ENCODE peak calls at places on chromosomes 6 and 20, in seven cellular contexts. A, I, K, S, V, Z and T are unnamed samples.

GRCh38 chr6:144953552-144954240 is 668.6 kb downstream of the UTRN start:
- DNase-seq in S (no peak), Z (no peak), V (no peak), K (no peak), A (no peak), I (peak), T (no peak)

GRCh38 chr6:44537306-44538049 is 150.0 kb downstream of the CDC5L start:
- DNase-seq in S (no peak), Z (no peak), I (no peak), V (no peak), A (no peak), K (no peak), T (no peak)

GRCh38 chr20:56626367-56627121 is 2.6 kb upstream of the TFAP2C start:
- DNase-seq in I (peak), A (no peak), K (no peak), S (peak), Z (no peak), V (peak), T (peak)

GRCh38 chr20:61464634-61465033 is 212.6 kb downstream of the CDH4 start:
- DNase-seq in Z (no peak), V (no peak), I (no peak), K (no peak), S (no peak), A (no peak), T (no peak)

GRCh38 chr6:37456126-37456525 is 23.1 kb downstream of the CMTR1 start:
- DNase-seq in V (no peak), A (no peak), S (no peak), I (no peak), Z (no peak), K (no peak), T (no peak)

GRCh38 chr20:57087102-57087501 is 179.3 kb downstream of the BMP7 start:
- DNase-seq in I (no peak), V (no peak), K (no peak), S (no peak), A (no peak), Z (no peak), T (no peak)

GRCh38 chr6:160329188-160329587 is 19.0 kb upstream of the SLC22A3 start:
- DNase-seq in V (no peak), K (no peak), A (no peak), S (no peak), Z (no peak), I (no peak), T (no peak)

GRCh38 chr20:33670715-33671499 is 3.3 kb downstream of the NECAB3 start:
- DNase-seq in V (no peak), K (no peak), I (no peak), Z (no peak), A (no peak), S (no peak), T (no peak)

GRCh38 chr6:157223021-157223430 is 100.3 kb downstream of the TMEM242 start:
- DNase-seq in V (no peak), K (no peak), I (no peak), Z (no peak), S (no peak), A (no peak), T (no peak)

GRCh38 chr20:14445310-14445709 is 107.9 kb upstream of the FLRT3 start:
- DNase-seq in I (no peak), S (no peak), A (no peak), K (no peak), Z (no peak), V (no peak), T (no peak)

GRCh38 chr6:104356197-104356596 is 503.5 kb downstream of the HACE1 start:
- DNase-seq in Z (no peak), K (no peak), I (no peak), V (no peak), A (no peak), S (no peak), T (no peak)

GRCh38 chr20:35899064-35899463 is 55.2 kb downstream of the SCAND1 start:
- DNase-seq in K (no peak), Z (no peak), V (no peak), A (no peak), I (no peak), S (no peak), T (no peak)

GRCh38 chr6:128963561-128963960 is 80.6 kb downstream of the LAMA2 start:
- DNase-seq in S (no peak), A (no peak), K (no peak), I (no peak), Z (no peak), V (no peak), T (no peak)

GRCh38 chr6:47188588-47189021 is 121.1 kb downstream of the TNFRSF21 start:
- DNase-seq in I (peak), V (no peak), Z (no peak), K (no peak), S (no peak), A (peak), T (no peak)

GRCh38 chr6:52162940-52163908 is 23.0 kb upstream of the IL17A start:
- DNase-seq in V (no peak), K (no peak), S (no peak), A (peak), I (no peak), Z (no peak), T (no peak)

GRCh38 chr6:99334526-99335127 is 14.8 kb downstream of the FAXC start:
- DNase-seq in V (peak), S (peak), Z (peak), I (no peak), K (no peak), A (peak), T (no peak)

GRCh38 chr20:63128367-63128766 is 87.6 kb downstream of the YTHDF1 start:
- DNase-seq in S (no peak), I (no peak), K (no peak), A (no peak), V (no peak), Z (no peak), T (no peak)
- TF ChIP-seq TAF1 in S (no peak), I (no peak), K (no peak), A (no peak), V (no peak), Z (no peak), T (no peak)

DNA sequence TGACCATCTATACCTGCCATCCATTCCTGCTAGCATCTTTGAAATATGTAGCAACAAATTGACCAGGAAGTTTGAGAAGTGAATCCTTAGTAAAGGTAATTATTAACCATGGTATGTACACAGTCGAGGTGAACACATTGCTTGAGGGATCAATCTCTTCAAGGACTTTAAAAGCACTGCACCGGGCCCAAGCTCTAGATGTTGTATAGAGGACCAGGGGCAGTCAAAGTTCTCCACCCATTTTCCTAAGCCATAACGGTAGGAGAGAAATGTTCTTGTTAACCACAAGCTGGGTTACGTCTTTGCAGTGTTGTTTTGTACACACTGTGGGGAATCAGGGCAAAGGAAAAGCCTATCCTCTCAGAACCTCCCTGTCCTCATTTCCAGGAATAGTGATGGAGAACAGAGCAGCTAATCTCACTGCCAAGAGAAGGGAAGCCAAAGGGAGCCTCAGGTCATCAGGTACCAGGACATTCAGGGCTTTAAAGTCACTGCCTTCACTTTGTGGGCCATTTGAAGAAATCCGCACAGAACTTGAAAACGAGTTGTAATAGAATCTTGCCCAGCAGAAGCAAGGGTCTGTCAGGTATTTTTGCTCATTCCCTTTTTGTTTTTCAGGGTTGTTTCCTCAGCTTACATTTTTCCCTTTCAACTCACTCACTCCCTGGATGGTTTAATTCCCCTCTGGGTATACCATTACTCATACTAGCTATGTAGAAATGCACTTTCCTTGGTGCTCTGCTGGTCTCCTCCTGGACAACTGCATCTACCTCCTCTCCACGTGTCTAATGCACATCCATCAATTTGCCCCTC is 5.3 kb upstream of the PM20D2 start:
- DNase-seq in I (no peak), K (no peak), A (peak), V (no peak), S (no peak), Z (no peak), T (no peak)
- TF ChIP-seq POLR2AphosphoS5 in I (no peak), K (no peak), A (no peak), V (no peak), S (no peak), Z (no peak), T (no peak)

GRCh38 chr6:45666844-45667243 is 289.1 kb upstream of the SUPT3H start:
- DNase-seq in I (no peak), A (no peak), V (no peak), K (no peak), S (no peak), Z (no peak), T (no peak)

GRCh38 chr6:45661667-45662066 is 283.9 kb upstream of the SUPT3H start:
- DNase-seq in Z (no peak), I (no peak), S (no peak), K (no peak), V (no peak), A (no peak), T (no peak)

GRCh38 chr6:45667265-45667664 is 289.5 kb upstream of the SUPT3H start:
- DNase-seq in Z (no peak), K (no peak), S (no peak), I (no peak), V (no peak), A (no peak), T (no peak)

GRCh38 chr6:45665859-45666258 is 288.1 kb upstream of the SUPT3H start:
- DNase-seq in S (no peak), Z (no peak), K (no peak), I (no peak), A (no peak), V (no peak), T (no peak)

GRCh38 chr6:45663181-45664180 is 285.7 kb upstream of the SUPT3H start:
- DNase-seq in S (no peak), A (no peak), V (no peak), K (no peak), Z (no peak), I (no peak), T (no peak)
- TF ChIP-seq TAF1 in S (no peak), A (no peak), V (no peak), K (no peak), Z (no peak), I (no peak), T (no peak)

GRCh38 chr6:169937389-169938261 is 186.2 kb downstream of the ERMARD start:
- DNase-seq in A (no peak), K (no peak), S (no peak), Z (no peak), V (no peak), I (no peak), T (no peak)
- TF ChIP-seq POLR2AphosphoS5 in A (no peak), K (no peak), S (no peak), Z (no peak), V (no peak), I (no peak), T (no peak)

GRCh38 chr20:9038791-9039190 is 30.1 kb upstream of the PLCB4 start:
- DNase-seq in S (no peak), A (no peak), K (no peak), V (no peak), I (no peak), Z (no peak), T (no peak)
- TF ChIP-seq TAF1 in S (no peak), A (no peak), K (no peak), V (no peak), I (no peak), Z (no peak), T (no peak)

DNA sequence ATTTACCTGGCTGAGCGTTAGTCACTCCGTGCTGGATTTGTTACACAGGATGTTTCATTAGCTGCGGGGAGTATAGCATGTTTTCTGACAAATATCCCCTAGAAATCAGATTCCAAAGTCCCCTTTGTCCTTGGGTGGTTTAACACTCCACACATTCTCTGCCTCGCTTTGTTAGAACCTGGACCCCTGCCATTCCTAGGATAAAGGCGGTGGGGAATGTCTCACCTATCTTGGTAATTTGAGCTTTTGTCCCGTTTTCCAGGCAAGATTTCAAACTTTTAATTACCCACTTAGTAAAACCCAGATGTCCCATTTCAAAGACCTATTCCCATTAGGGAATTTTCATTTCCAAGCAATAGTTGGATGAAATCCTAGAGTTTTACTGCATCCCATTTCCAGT is 501.0 kb upstream of the MAP3K7 start:
- DNase-seq in V (no peak), K (no peak), Z (no peak), A (no peak), S (no peak), I (no peak), T (no peak)
- TF ChIP-seq POLR2AphosphoS5 in V (no peak), K (no peak), Z (no peak), A (no peak), S (no peak), I (no peak), T (no peak)